ENCODE peak calls at places on chromosome 11, in four cellular contexts. Z, B, P and U are unnamed samples.

GRCh38 chr11:102361100-102362021 is 14.3 kb downstream of the BIRC2 start:
- DNase-seq in Z (no peak), B (no peak), P (no peak), U (peak)

GRCh38 chr11:27279491-27279890 is 83.5 kb downstream of the CCDC34 start:
- DNase-seq in Z (no peak), B (no peak), P (no peak), U (no peak)

GRCh38 chr11:70556884-70557741 is 158.8 kb downstream of the CTTN start:
- DNase-seq in Z (no peak), B (no peak), P (no peak), U (peak)

GRCh38 chr11:85823816-85824215 is 12.9 kb upstream of the SYTL2 start:
- DNase-seq in Z (no peak), B (no peak), P (no peak), U (no peak)

GRCh38 chr11:119376197-119376847 is 5.2 kb downstream of the USP2 start:
- DNase-seq in Z (peak), B (peak), P (no peak), U (peak)

GRCh38 chr11:1830500-1831223 is 4.1 kb upstream of the SYT8 start:
- DNase-seq in Z (no peak), B (no peak), P (no peak), U (no peak)

GRCh38 chr11:128589998-128590397 is 2.6 kb upstream of the ETS1 start:
- DNase-seq in Z (no peak), B (no peak), P (no peak), U (no peak)

GRCh38 chr11:56783448-56784041 is 35.0 kb upstream of the OR9G4 start:
- DNase-seq in Z (no peak), B (no peak), P (peak), U (peak)

GRCh38 chr11:133821776-133822175 is 23.5 kb downstream of the SPATA19 start:
- DNase-seq in Z (no peak), B (peak), P (peak), U (peak)

GRCh38 chr11:396511-396947 is 2.5 kb downstream of the PKP3 start:
- DNase-seq in Z (no peak), B (no peak), P (no peak), U (peak)

GRCh38 chr11:27398413-27398780 is 35.4 kb upstream of the CCDC34 start:
- DNase-seq in Z (no peak), B (no peak), P (no peak), U (no peak)

GRCh38 chr11:71188073-71188472 is 64.3 kb downstream of the SHANK2 start:
- DNase-seq in Z (no peak), B (no peak), P (no peak), U (no peak)

GRCh38 chr11:45210846-45211245 is 64.4 kb downstream of the PRDM11 start:
- DNase-seq in Z (no peak), B (no peak), P (no peak), U (no peak)

GRCh38 chr11:2943711-2944118 is 14.5 kb upstream of the PHLDA2 start:
- DNase-seq in Z (no peak), B (no peak), P (no peak), U (peak)

GRCh38 chr11:114562166-114562916 is 2.7 kb upstream of the NXPE1 start:
- DNase-seq in Z (no peak), B (no peak), P (no peak), U (peak)

GRCh38 chr11:62398011-62398994 is 20.5 kb upstream of the SCGB1A1 start:
- DNase-seq in Z (peak), B (peak), P (no peak), U (peak)

GRCh38 chr11:70005107-70005818 is 72.9 kb upstream of the ANO1 start:
- DNase-seq in Z (no peak), B (no peak), P (no peak), U (peak)

GRCh38 chr11:57793711-57794110 is 32.1 kb downstream of the CTNND1 start:
- DNase-seq in Z (no peak), B (no peak), P (no peak), U (no peak)

GRCh38 chr11:105297463-105297862 is 157.9 kb upstream of the CARD18 start:
- DNase-seq in Z (no peak), B (no peak), P (no peak), U (peak)

GRCh38 chr11:128893578-128894295 is 2.6 kb downstream of the KCNJ5 start:
- DNase-seq in Z (no peak), B (no peak), P (no peak), U (no peak)